ENCODE peak calls at places on chromosome 11, in seven cellular contexts. One of them, this sample, is unnamed.

GRCh38 chr11:95933594-95933993 is 9.7 kb upstream of the MTMR2 start:
- DNase-seq in SW480: no peak
- DNase-seq in esophagus squamous epithelium: no peak
- DNase-seq in effector CD4-positive, alpha-beta T cell: no peak
- DNase-seq in NCI-H2171 treated with DMSO at 0.1 percent for 48 hours: no peak
- DNase-seq in body of pancreas: no peak
- DNase-seq in CMK: no peak
- DNase-seq in this sample: no peak

GRCh38 chr11:130673698-130674097 is 225.3 kb downstream of the ADAMTS15 start:
- DNase-seq in SW480: no peak
- DNase-seq in esophagus squamous epithelium: no peak
- DNase-seq in effector CD4-positive, alpha-beta T cell: no peak
- DNase-seq in NCI-H2171 treated with DMSO at 0.1 percent for 48 hours: peak
- DNase-seq in body of pancreas: no peak
- DNase-seq in CMK: no peak
- DNase-seq in this sample: no peak

GRCh38 chr11:61949169-61950034 is 749 bp upstream of the BEST1 start:
- DNase-seq in SW480: peak
- DNase-seq in esophagus squamous epithelium: no peak
- DNase-seq in effector CD4-positive, alpha-beta T cell: no peak
- DNase-seq in NCI-H2171 treated with DMSO at 0.1 percent for 48 hours: peak
- DNase-seq in body of pancreas: peak
- DNase-seq in CMK: no peak
- DNase-seq in this sample: peak

GRCh38 chr11:64181506-64182411 is 4.2 kb upstream of the STIP1 start:
- DNase-seq in SW480: peak
- DNase-seq in esophagus squamous epithelium: peak
- DNase-seq in effector CD4-positive, alpha-beta T cell: no peak
- DNase-seq in NCI-H2171 treated with DMSO at 0.1 percent for 48 hours: peak
- DNase-seq in body of pancreas: peak
- DNase-seq in CMK: no peak
- DNase-seq in this sample: peak

GRCh38 chr11:35330156-35330889 is 89.0 kb downstream of the SLC1A2 start:
- DNase-seq in SW480: no peak
- DNase-seq in esophagus squamous epithelium: no peak
- DNase-seq in effector CD4-positive, alpha-beta T cell: no peak
- DNase-seq in NCI-H2171 treated with DMSO at 0.1 percent for 48 hours: no peak
- DNase-seq in body of pancreas: no peak
- DNase-seq in CMK: no peak
- DNase-seq in this sample: no peak

GRCh38 chr11:129737535-129738230 is 78.0 kb upstream of the TMEM45B start:
- DNase-seq in SW480: no peak
- DNase-seq in esophagus squamous epithelium: no peak
- DNase-seq in effector CD4-positive, alpha-beta T cell: no peak
- DNase-seq in NCI-H2171 treated with DMSO at 0.1 percent for 48 hours: no peak
- DNase-seq in body of pancreas: no peak
- DNase-seq in CMK: no peak
- DNase-seq in this sample: no peak

GRCh38 chr11:13717331-13717730 is 48.9 kb downstream of the FAR1 start:
- DNase-seq in SW480: no peak
- DNase-seq in esophagus squamous epithelium: no peak
- DNase-seq in effector CD4-positive, alpha-beta T cell: no peak
- DNase-seq in NCI-H2171 treated with DMSO at 0.1 percent for 48 hours: no peak
- DNase-seq in body of pancreas: no peak
- DNase-seq in CMK: no peak
- DNase-seq in this sample: no peak

GRCh38 chr11:102560555-102561011 is 30.0 kb upstream of the MMP7 start:
- DNase-seq in SW480: peak
- DNase-seq in esophagus squamous epithelium: no peak
- DNase-seq in effector CD4-positive, alpha-beta T cell: no peak
- DNase-seq in NCI-H2171 treated with DMSO at 0.1 percent for 48 hours: no peak
- DNase-seq in body of pancreas: no peak
- DNase-seq in CMK: no peak
- DNase-seq in this sample: no peak

GRCh38 chr11:76707293-76707825 is 36.8 kb upstream of the LRRC32 start:
- DNase-seq in SW480: no peak
- DNase-seq in esophagus squamous epithelium: no peak
- DNase-seq in effector CD4-positive, alpha-beta T cell: no peak
- DNase-seq in NCI-H2171 treated with DMSO at 0.1 percent for 48 hours: no peak
- DNase-seq in body of pancreas: no peak
- DNase-seq in CMK: no peak
- DNase-seq in this sample: no peak

GRCh38 chr11:44658451-44658850 is 68.3 kb upstream of the TSPAN18 start:
- DNase-seq in SW480: peak
- DNase-seq in esophagus squamous epithelium: no peak
- DNase-seq in effector CD4-positive, alpha-beta T cell: peak
- DNase-seq in NCI-H2171 treated with DMSO at 0.1 percent for 48 hours: peak
- DNase-seq in body of pancreas: no peak
- DNase-seq in CMK: no peak
- DNase-seq in this sample: peak

GRCh38 chr11:67507242-67507890 is 596 bp downstream of the CDK2AP2 start:
- DNase-seq in SW480: peak
- DNase-seq in esophagus squamous epithelium: no peak
- DNase-seq in effector CD4-positive, alpha-beta T cell: peak
- DNase-seq in NCI-H2171 treated with DMSO at 0.1 percent for 48 hours: no peak
- DNase-seq in body of pancreas: peak
- DNase-seq in CMK: no peak
- DNase-seq in this sample: no peak

GRCh38 chr11:44116433-44116832 is 21.0 kb downstream of the EXT2 start:
- DNase-seq in SW480: no peak
- DNase-seq in esophagus squamous epithelium: no peak
- DNase-seq in effector CD4-positive, alpha-beta T cell: no peak
- DNase-seq in NCI-H2171 treated with DMSO at 0.1 percent for 48 hours: no peak
- DNase-seq in body of pancreas: no peak
- DNase-seq in CMK: no peak
- DNase-seq in this sample: no peak

GRCh38 chr11:29484548-29484947 is 532.3 kb downstream of the KCNA4 start:
- DNase-seq in SW480: no peak
- DNase-seq in esophagus squamous epithelium: no peak
- DNase-seq in effector CD4-positive, alpha-beta T cell: no peak
- DNase-seq in NCI-H2171 treated with DMSO at 0.1 percent for 48 hours: no peak
- DNase-seq in body of pancreas: no peak
- DNase-seq in CMK: no peak
- DNase-seq in this sample: no peak

GRCh38 chr11:1204381-1205101 is 18.3 kb upstream of the MUC5B start:
- DNase-seq in SW480: no peak
- DNase-seq in esophagus squamous epithelium: no peak
- DNase-seq in effector CD4-positive, alpha-beta T cell: no peak
- DNase-seq in NCI-H2171 treated with DMSO at 0.1 percent for 48 hours: no peak
- DNase-seq in body of pancreas: peak
- DNase-seq in CMK: no peak
- DNase-seq in this sample: peak

GRCh38 chr11:4919250-4919649 is at the start of gene OR51G2:
- DNase-seq in SW480: no peak
- DNase-seq in esophagus squamous epithelium: no peak
- DNase-seq in effector CD4-positive, alpha-beta T cell: no peak
- DNase-seq in NCI-H2171 treated with DMSO at 0.1 percent for 48 hours: no peak
- DNase-seq in body of pancreas: no peak
- DNase-seq in CMK: no peak
- DNase-seq in this sample: no peak

GRCh38 chr11:75142714-75143419 is 8.0 kb upstream of the SLCO2B1 start:
- DNase-seq in SW480: peak
- DNase-seq in esophagus squamous epithelium: no peak
- DNase-seq in effector CD4-positive, alpha-beta T cell: peak
- DNase-seq in NCI-H2171 treated with DMSO at 0.1 percent for 48 hours: peak
- DNase-seq in body of pancreas: no peak
- DNase-seq in CMK: peak
- DNase-seq in this sample: peak